ENCODE peak calls at places on chromosomes 5 and 9, in six cellular contexts. S, X, M, R, F and E are unnamed samples.

GRCh38 chr5:154287136-154287535 is 96.6 kb downstream of the GALNT10 start:
- DNase-seq in F (no peak), X (no peak), R (no peak), M (no peak), S (peak; percentile 78), E (no peak)

GRCh38 chr5:57581222-57581621 is 98.6 kb upstream of the ACTBL2 start:
- DNase-seq in S (no peak), M (no peak), X (no peak), R (no peak), F (no peak), E (no peak)

GRCh38 chr9:93667006-93667405 is 90.6 kb downstream of the PHF2 start:
- DNase-seq in S (no peak), X (no peak), R (peak; percentile 12), F (peak; percentile 38), M (no peak), E (no peak)

GRCh38 chr9:114552716-114553115 is 34.9 kb upstream of the ATP6V1G1 start:
- DNase-seq in S (no peak), R (no peak), M (no peak), F (no peak), X (no peak), E (no peak)

GRCh38 chr9:69946800-69947437 is 96.7 kb upstream of the MAMDC2 start:
- DNase-seq in M (no peak), R (no peak), X (no peak), S (peak; percentile 76), F (no peak), E (peak; percentile 73)

GRCh38 chr5:93022770-93023169 is 558.2 kb downstream of the NR2F1-AS1 start:
- DNase-seq in X (no peak), M (no peak), S (no peak), F (no peak), R (no peak), E (no peak)

GRCh38 chr9:85377751-85378289 is 363.9 kb downstream of the AGTPBP1 start:
- DNase-seq in S (peak; percentile 4), M (no peak), X (no peak), F (no peak), R (no peak), E (no peak)

GRCh38 chr5:38426986-38427950 is 129.2 kb downstream of the LIFR start:
- DNase-seq in F (no peak), X (no peak), S (no peak), R (no peak), M (no peak), E (no peak)

GRCh38 chr9:91421022-91421765 is 2.4 kb downstream of the NFIL3 start:
- DNase-seq in F (peak; percentile 46), S (no peak), M (no peak), R (no peak), X (no peak), E (no peak)